ENCODE peak calls at places on chromosomes 12 and 14, in nine cellular contexts. X is Daoy; M is hypothalamus; P is AG08395; W is stimulated activated CD8-positive, alpha-beta memory T cell treated with anti-CD3 and anti-CD28 coated beads, Interleukin-12 subunit alpha, Interleukin-12 subunit beta, amount 100 ng/mL, for 4 hours; D is ureter; H is mesenteric fat pad; E is foreskin fibroblast; U is midbrain. Y is an unnamed sample.

GRCh38 chr14:104528496-104528895 is 51.1 kb upstream of the C14orf180 start:
- DNase-seq in W (no peak), H (peak; percentile 22), U (no peak), M (no peak), E (no peak), D (peak; percentile 18), P (no peak), X (no peak), Y (no peak)

GRCh38 chr14:73026243-73026844 is 562 bp downstream of the ZFYVE1 start:
- DNase-seq in W (no peak), E (no peak), P (peak; percentile 65), H (no peak), U (no peak), D (peak; percentile 48), M (no peak), X (no peak), Y (peak; percentile 71)

GRCh38 chr14:51517116-51517515 is 134.6 kb upstream of the FRMD6 start:
- DNase-seq in D (no peak), W (no peak), P (no peak), E (no peak), H (no peak), X (no peak), M (no peak), U (no peak), Y (no peak)

GRCh38 chr12:3381059-3382047 is 109.7 kb upstream of the PRMT8 start:
- DNase-seq in W (no peak), E (peak; percentile 3), X (no peak), M (no peak), D (no peak), U (no peak), H (no peak), P (no peak), Y (no peak)

GRCh38 chr14:24297190-24297964 is 2.2 kb downstream of the DHRS1 start:
- DNase-seq in U (no peak), H (no peak), M (no peak), E (no peak), W (no peak), P (no peak), D (no peak), X (peak; percentile 32), Y (no peak)

GRCh38 chr12:102903318-102904007 is 13.6 kb downstream of the PAH start:
- DNase-seq in E (no peak), M (no peak), W (no peak), D (no peak), U (no peak), H (no peak), P (no peak), X (no peak), Y (no peak)

GRCh38 chr12:24565300-24565699 is 383.6 kb downstream of the BCAT1 start:
- DNase-seq in U (no peak), P (no peak), D (no peak), X (no peak), H (no peak), W (no peak), E (no peak), M (no peak), Y (no peak)

GRCh38 chr14:21097616-21098133 is 780 bp downstream of the ZNF219 start:
- DNase-seq in D (no peak), U (no peak), H (no peak), E (no peak), X (no peak), W (no peak), P (no peak), M (peak; percentile 26), Y (no peak)

GRCh38 chr14:102325791-102326345 is 6.3 kb downstream of the ZNF839 start:
- DNase-seq in M (no peak), X (peak; percentile 22), D (no peak), H (no peak), E (no peak), U (no peak), P (no peak), W (no peak), Y (no peak)

GRCh38 chr12:38921025-38921677 is 15.8 kb upstream of the CPNE8 start:
- DNase-seq in U (no peak), M (no peak), D (no peak), P (peak; percentile 16), W (no peak), E (peak; percentile 2), X (peak; percentile 73), H (no peak), Y (no peak)

GRCh38 chr12:116592116-116592637 is 33.0 kb downstream of the MAP1LC3B2 start:
- DNase-seq in D (peak; percentile 61), H (no peak), U (peak; percentile 72), P (no peak), E (no peak), M (no peak), X (no peak), W (no peak), Y (peak; percentile 65)

GRCh38 chr14:99604766-99605298 is 825 bp upstream of the CCDC85C start:
- DNase-seq in E (no peak), U (no peak), P (peak; percentile 38), M (no peak), W (peak; percentile 12), X (peak; percentile 63), H (no peak), D (no peak), Y (peak; percentile 50)

GRCh38 chr14:89519000-89519399 is 102.0 kb upstream of the FOXN3 start:
- DNase-seq in P (no peak), H (no peak), X (no peak), E (no peak), D (no peak), U (no peak), M (no peak), W (no peak), Y (no peak)

GRCh38 chr12:49288412-49288853 is 6.5 kb upstream of the PRPH start:
- DNase-seq in M (peak; percentile 40), E (peak; percentile 34), H (no peak), W (peak; percentile 36), D (no peak), U (peak; percentile 30), P (peak; percentile 78), X (peak; percentile 62), Y (no peak)

GRCh38 chr14:102192840-102193502 is 53.3 kb downstream of the WDR20 start:
- DNase-seq in H (no peak), E (no peak), M (peak; percentile 55), P (no peak), W (no peak), X (no peak), U (peak; percentile 74), D (no peak), Y (no peak)

GRCh38 chr12:23055004-23055403 is 430.0 kb downstream of the ETNK1 start:
- DNase-seq in W (no peak), X (no peak), U (no peak), M (no peak), P (peak; percentile 2), E (no peak), D (no peak), H (no peak), Y (no peak)

GRCh38 chr12:25332143-25332542 is 81.4 kb upstream of the KRAS start:
- DNase-seq in W (no peak), E (no peak), P (no peak), U (no peak), D (no peak), M (no peak), X (no peak), H (no peak), Y (no peak)

GRCh38 chr12:108856428-108857157 is 790 bp downstream of the SSH1 start:
- DNase-seq in U (peak; percentile 55), P (peak; percentile 47), W (peak; percentile 58), H (peak; percentile 92), M (peak; percentile 61), D (peak; percentile 83), X (peak; percentile 72), E (peak; percentile 74), Y (peak; percentile 90)

GRCh38 chr12:59149995-59150642 is 229.8 kb upstream of the LRIG3 start:
- DNase-seq in P (peak; percentile 62), H (no peak), M (no peak), U (peak; percentile 80), X (peak; percentile 70), E (peak; percentile 63), D (no peak), W (no peak), Y (no peak)

GRCh38 chr12:108699955-108700563 is 31.3 kb downstream of the CORO1C start:
- DNase-seq in H (no peak), M (no peak), D (no peak), E (no peak), P (no peak), X (no peak), U (no peak), W (no peak), Y (no peak)

GRCh38 chr14:76775695-76776305 is 14.5 kb downstream of the VASH1 start:
- DNase-seq in M (no peak), D (no peak), W (no peak), H (peak; percentile 86), U (no peak), E (no peak), P (no peak), X (no peak), Y (no peak)

GRCh38 chr12:5114436-5114835 is 70.8 kb downstream of the KCNA5 start:
- DNase-seq in P (no peak), M (no peak), W (no peak), H (no peak), X (no peak), E (no peak), D (no peak), U (no peak), Y (no peak)

GRCh38 chr14:21880918-21881317 is 207.3 kb upstream of the OR4E1 start:
- DNase-seq in M (no peak), D (no peak), H (no peak), W (no peak), P (no peak), X (peak; percentile 6), U (no peak), E (no peak), Y (no peak)

GRCh38 chr12:57488397-57489156 is 709 bp downstream of the MARS1 start:
- DNase-seq in M (no peak), H (no peak), W (no peak), X (no peak), E (no peak), U (no peak), D (no peak), P (no peak), Y (no peak)

GRCh38 chr12:14315501-14315900 is 50.0 kb upstream of the ATF7IP start:
- DNase-seq in X (no peak), D (no peak), H (no peak), U (no peak), M (no peak), E (no peak), W (no peak), P (no peak), Y (no peak)

GRCh38 chr14:70097576-70098256 is 91.0 kb downstream of the SLC8A3 start:
- DNase-seq in H (no peak), D (no peak), X (no peak), P (no peak), M (no peak), W (no peak), U (no peak), E (no peak), Y (no peak)

GRCh38 chr14:26394114-26394855 is 203.5 kb downstream of the NOVA1 start:
- DNase-seq in M (no peak), U (peak; percentile 58), H (no peak), D (no peak), E (peak; percentile 0), P (peak; percentile 3), W (no peak), X (peak; percentile 11), Y (no peak)

GRCh38 chr12:47361389-47362031 is 281.8 kb upstream of the AMIGO2 start:
- DNase-seq in M (no peak), D (peak; percentile 46), H (no peak), U (no peak), E (no peak), P (no peak), X (peak; percentile 32), W (no peak), Y (no peak)

GRCh38 chr14:91415794-91416743 is 1.6 kb downstream of the CCDC88C start:
- DNase-seq in M (no peak), D (no peak), U (no peak), H (peak; percentile 20), W (peak; percentile 41), P (no peak), E (no peak), X (peak; percentile 56), Y (no peak)

Y was measured in Right ventricle myocardium inferior.